ENCODE peak calls at places on chromosomes 11 and 22, in ten cellular contexts. X is foreskin fibroblast; C is neural crest cell; J is T-cell; A is NCI-H1436 treated with DMSO at 0.1 percent for 48 hours; P is Daoy; M is CD8-positive, alpha-beta T cell; Q is activated naive CD8-positive, alpha-beta T cell treated with anti-CD3 and anti-CD28 coated beads, Interleukin-2, amount 50 U/mL, for 16 hours; N is astrocyte of the spinal cord; W is hypothalamus. E is an unnamed sample.

GRCh38 chr11:132941024-132941646 is 591.2 kb downstream of the OPCML start:
- DNase-seq in X (peak), C (peak), J (no peak), A (no peak), P (peak), M (no peak), Q (no peak), N (peak), W (no peak), E (no peak)

GRCh38 chr11:73218106-73218829 is at the start of gene P2RY2:
- DNase-seq in X (no peak), C (peak), J (peak), A (no peak), P (peak), M (peak), Q (no peak), N (no peak), W (no peak), E (no peak)

GRCh38 chr11:13384837-13385417 is 78.1 kb downstream of the BTBD10 start:
- DNase-seq in X (peak), C (peak), J (no peak), A (no peak), P (peak), M (peak), Q (no peak), N (peak), W (no peak), E (peak)

GRCh38 chr11:32497951-32498350 is 62.6 kb upstream of the WT1 start:
- DNase-seq in X (no peak), C (no peak), J (no peak), A (no peak), P (no peak), M (no peak), Q (no peak), N (no peak), W (no peak), E (no peak)

GRCh38 chr22:49427341-49427740 is 400.3 kb downstream of the BRD1 start:
- DNase-seq in X (no peak), C (no peak), J (no peak), A (no peak), P (no peak), M (no peak), Q (no peak), N (no peak), W (no peak), E (no peak)

GRCh38 chr11:68690671-68691401 is 6.5 kb downstream of the GAL start:
- DNase-seq in X (no peak), C (no peak), J (peak), A (no peak), P (no peak), M (peak), Q (no peak), N (no peak), W (no peak), E (no peak)

GRCh38 chr11:204587-205109 is 2.6 kb downstream of the BET1L start:
- DNase-seq in X (no peak), C (no peak), J (no peak), A (no peak), P (peak), M (no peak), Q (no peak), N (no peak), W (no peak), E (no peak)

GRCh38 chr11:112481893-112482292 is 221.2 kb upstream of the PLET1 start:
- DNase-seq in X (no peak), C (no peak), J (no peak), A (no peak), P (no peak), M (no peak), Q (no peak), N (no peak), W (no peak), E (no peak)

GRCh38 chr11:122731500-122731913 is 76.0 kb downstream of the UBASH3B start:
- DNase-seq in X (peak), C (no peak), J (no peak), A (no peak), P (peak), M (no peak), Q (no peak), N (peak), W (no peak), E (no peak)

GRCh38 chr22:26884921-26885320 is 227.5 kb downstream of the MIAT start:
- DNase-seq in X (no peak), C (no peak), J (no peak), A (no peak), P (no peak), M (no peak), Q (no peak), N (peak), W (no peak), E (no peak)

GRCh38 chr11:117300301-117300700 is 9.2 kb downstream of the BACE1-AS start:
- DNase-seq in X (no peak), C (peak), J (no peak), A (no peak), P (no peak), M (no peak), Q (no peak), N (peak), W (no peak), E (no peak)

E was measured in pulmonary artery endothelial cell.